ENCODE peak calls at places on chromosomes 2 and 18, in four cellular contexts. W, R, E and B are unnamed samples.

GRCh38 chr2:192026064-192026715 is 168.5 kb downstream of the TMEFF2 start:
- DNase-seq in W (no peak), R (no peak), E (no peak), B (no peak)

GRCh38 chr18:23593720-23594119 is 7.4 kb upstream of the NPC1 start:
- DNase-seq in W (peak), R (peak), E (no peak), B (no peak)

GRCh38 chr2:10947005-10947440 is 35.3 kb downstream of the KCNF1 start:
- DNase-seq in W (no peak), R (no peak), E (no peak), B (no peak)

GRCh38 chr2:240214790-240215675 is 74.6 kb upstream of the OTOS start:
- DNase-seq in W (no peak), R (no peak), E (no peak), B (no peak)

GRCh38 chr2:133658020-133658903 is 90.0 kb upstream of the NCKAP5 start:
- DNase-seq in W (no peak), R (peak), E (no peak), B (no peak)

GRCh38 chr2:23385748-23386421 is 906 bp downstream of the KLHL29 start:
- DNase-seq in W (no peak), R (no peak), E (no peak), B (no peak)

GRCh38 chr2:127048969-127049897 is 57.7 kb downstream of the BIN1 start:
- DNase-seq in W (no peak), R (no peak), E (no peak), B (no peak)

GRCh38 chr2:136008205-136008865 is 22.9 kb upstream of the DARS1 start:
- DNase-seq in W (no peak), R (no peak), E (peak), B (no peak)